ENCODE peak calls at places on chromosomes 2 and 18, in seven cellular contexts. E is esophagus squamous epithelium; F is upper lobe of right lung; V is activated CD4-positive, alpha-beta T cell treated with anti-CD3 and anti-CD28 coated beads, Interleukin-2, amount 50 U/mL, for 48 hours; X is iPS-NIHi11; M is cardiac fibroblast; N is frontal cortex. G is an unnamed sample.
A peak's percentile ranks its signal among the peaks of the same experiment; 100 is the strongest.

GRCh38 chr2:6580982-6581381 is 284.7 kb downstream of the CMPK2 start:
- DNase-seq in E (no peak), N (no peak), F (no peak), M (no peak), X (no peak), V (no peak), G (no peak)

GRCh38 chr2:15818186-15818795 is 122.1 kb upstream of the MYCN start:
- DNase-seq in N (no peak), F (no peak), X (no peak), E (no peak), M (no peak), V (no peak), G (no peak)

GRCh38 chr18:46482831-46483230 is 174.2 kb downstream of the LOXHD1 start:
- DNase-seq in M (no peak), N (no peak), E (no peak), X (no peak), F (no peak), V (no peak), G (no peak)

GRCh38 chr2:155223781-155224406 is 525.4 kb downstream of the KCNJ3 start:
- DNase-seq in X (peak; percentile 12), N (no peak), E (no peak), M (peak; percentile 13), F (no peak), V (no peak), G (peak; percentile 3)

GRCh38 chr18:4130734-4131719 is 324.1 kb downstream of the DLGAP1 start:
- DNase-seq in F (no peak), E (no peak), V (no peak), M (no peak), N (no peak), X (no peak), G (no peak)

GRCh38 chr2:169877406-169877805 is 50.2 kb downstream of the UBR3 start:
- DNase-seq in V (no peak), N (no peak), E (no peak), F (no peak), M (peak; percentile 47), X (no peak), G (no peak)

GRCh38 chr2:2836343-2837070 is 505.4 kb upstream of the MYT1L start:
- DNase-seq in F (no peak), X (no peak), M (no peak), V (no peak), E (no peak), N (no peak), G (no peak)

GRCh38 chr2:5673148-5673860 is 18.9 kb upstream of the SOX11 start:
- DNase-seq in M (no peak), F (no peak), N (no peak), V (no peak), E (no peak), X (peak; percentile 58), G (no peak)

GRCh38 chr2:178553047-178553446 is 72.8 kb downstream of the PLEKHA3 start:
- DNase-seq in N (no peak), X (no peak), V (no peak), M (peak; percentile 91), F (no peak), E (no peak), G (peak; percentile 81)